ENCODE peak calls at places on chromosomes 7 and 10, in five cellular contexts. One of them, this sample, is unnamed.

GRCh38 chr7:38756521-38756920 is 125.3 kb upstream of the AMPH start:
- DNase-seq in H54: no peak
- DNase-seq in non-pigmented ciliary epithelial cell: no peak
- DNase-seq in activated CD8-positive, alpha-beta memory T cell treated with anti-CD3 and anti-CD28 coated beads for 1 hour: no peak
- DNase-seq in PC-9: no peak
- DNase-seq in this sample: no peak

GRCh38 chr7:69757990-69758430 is 159.7 kb downstream of the AUTS2 start:
- DNase-seq in H54: no peak
- DNase-seq in non-pigmented ciliary epithelial cell: no peak
- DNase-seq in activated CD8-positive, alpha-beta memory T cell treated with anti-CD3 and anti-CD28 coated beads for 1 hour: no peak
- DNase-seq in PC-9: no peak
- DNase-seq in this sample: no peak

GRCh38 chr10:33743429-33743857 is 409.0 kb upstream of the NRP1 start:
- DNase-seq in H54: no peak
- DNase-seq in non-pigmented ciliary epithelial cell: no peak
- DNase-seq in activated CD8-positive, alpha-beta memory T cell treated with anti-CD3 and anti-CD28 coated beads for 1 hour: no peak
- DNase-seq in PC-9: no peak
- DNase-seq in this sample: no peak

GRCh38 chr10:117461766-117462423 is 80.7 kb upstream of the EMX2 start:
- DNase-seq in H54: peak; percentile 79
- DNase-seq in non-pigmented ciliary epithelial cell: no peak
- DNase-seq in activated CD8-positive, alpha-beta memory T cell treated with anti-CD3 and anti-CD28 coated beads for 1 hour: no peak
- DNase-seq in PC-9: peak; percentile 88
- DNase-seq in this sample: no peak

GRCh38 chr7:139488810-139489209 is 5.3 kb upstream of the KLRG2 start:
- DNase-seq in H54: no peak
- DNase-seq in non-pigmented ciliary epithelial cell: no peak
- DNase-seq in activated CD8-positive, alpha-beta memory T cell treated with anti-CD3 and anti-CD28 coated beads for 1 hour: no peak
- DNase-seq in PC-9: no peak
- DNase-seq in this sample: no peak

GRCh38 chr10:34580214-34580613 is 234.9 kb downstream of the PARD3 start:
- DNase-seq in H54: no peak
- DNase-seq in non-pigmented ciliary epithelial cell: no peak
- DNase-seq in activated CD8-positive, alpha-beta memory T cell treated with anti-CD3 and anti-CD28 coated beads for 1 hour: no peak
- DNase-seq in PC-9: no peak
- DNase-seq in this sample: no peak

GRCh38 chr7:2939193-2939885 is 95.2 kb upstream of the GNA12 start:
- DNase-seq in H54: no peak
- DNase-seq in non-pigmented ciliary epithelial cell: no peak
- DNase-seq in activated CD8-positive, alpha-beta memory T cell treated with anti-CD3 and anti-CD28 coated beads for 1 hour: no peak
- DNase-seq in PC-9: peak; percentile 47
- DNase-seq in this sample: no peak

GRCh38 chr7:134766779-134767566 is 12.5 kb upstream of the CALD1 start:
- DNase-seq in H54: no peak
- DNase-seq in non-pigmented ciliary epithelial cell: no peak
- DNase-seq in activated CD8-positive, alpha-beta memory T cell treated with anti-CD3 and anti-CD28 coated beads for 1 hour: no peak
- DNase-seq in PC-9: peak; percentile 45
- DNase-seq in this sample: no peak

GRCh38 chr7:100521076-100521475 is 17.9 kb upstream of the AGFG2 start:
- DNase-seq in H54: no peak
- DNase-seq in non-pigmented ciliary epithelial cell: no peak
- DNase-seq in activated CD8-positive, alpha-beta memory T cell treated with anti-CD3 and anti-CD28 coated beads for 1 hour: no peak
- DNase-seq in PC-9: no peak
- DNase-seq in this sample: no peak

GRCh38 chr7:43439631-43440401 is 143.1 kb upstream of the STK17A start:
- DNase-seq in H54: peak; percentile 91
- DNase-seq in non-pigmented ciliary epithelial cell: no peak
- DNase-seq in activated CD8-positive, alpha-beta memory T cell treated with anti-CD3 and anti-CD28 coated beads for 1 hour: no peak
- DNase-seq in PC-9: peak; percentile 49
- DNase-seq in this sample: peak; percentile 59

GRCh38 chr10:130388746-130389145 is 252.6 kb downstream of the GLRX3 start:
- DNase-seq in H54: no peak
- DNase-seq in non-pigmented ciliary epithelial cell: no peak
- DNase-seq in activated CD8-positive, alpha-beta memory T cell treated with anti-CD3 and anti-CD28 coated beads for 1 hour: no peak
- DNase-seq in PC-9: no peak
- DNase-seq in this sample: no peak